ENCODE peak calls at places on chromosomes 1 and 21, in seven cellular contexts. Z, L, P, G, A, X and E are unnamed samples.

GRCh38 chr1:235025422-235025984 is 103.1 kb downstream of the TOMM20 start:
- DNase-seq in Z (no peak), L (no peak), P (no peak), G (no peak), A (no peak), X (no peak), E (no peak)

GRCh38 chr21:35509004-35509704 is 460.1 kb upstream of the RUNX1 start:
- DNase-seq in Z (no peak), L (no peak), P (peak; percentile 11), G (peak; percentile 16), A (no peak), X (no peak), E (no peak)

GRCh38 chr1:3685906-3686305 is 33.6 kb downstream of the TP73 start:
- DNase-seq in Z (no peak), L (no peak), P (no peak), G (no peak), A (no peak), X (no peak), E (no peak)

GRCh38 chr1:24986372-24986979 is 56.4 kb upstream of the RUNX3 start:
- DNase-seq in Z (no peak), L (no peak), P (no peak), G (no peak), A (no peak), X (peak; percentile 5), E (no peak)

GRCh38 chr1:25692560-25692959 is 76.0 kb downstream of the MAN1C1 start:
- DNase-seq in Z (no peak), L (no peak), P (no peak), G (no peak), A (no peak), X (no peak), E (no peak)

GRCh38 chr1:24325587-24326449 is 6.7 kb downstream of the GRHL3 start:
- DNase-seq in Z (no peak), L (no peak), P (no peak), G (no peak), A (no peak), X (no peak), E (no peak)

GRCh38 chr1:147902183-147902845 is at the start of gene GJA8:
- DNase-seq in Z (no peak), L (no peak), P (no peak), G (no peak), A (no peak), X (no peak), E (no peak)

GRCh38 chr1:15803380-15803779 is 4.1 kb downstream of the UQCRHL start:
- DNase-seq in Z (peak; percentile 27), L (no peak), P (peak; percentile 41), G (no peak), A (peak; percentile 53), X (no peak), E (no peak)

GRCh38 chr1:162150112-162150511 is 80.6 kb downstream of the NOS1AP start:
- DNase-seq in Z (no peak), L (no peak), P (no peak), G (no peak), A (no peak), X (no peak), E (no peak)

GRCh38 chr1:219324629-219325367 is 151.1 kb downstream of the LYPLAL1 start:
- DNase-seq in Z (no peak), L (no peak), P (peak; percentile 87), G (no peak), A (peak; percentile 94), X (no peak), E (no peak)

GRCh38 chr1:225462714-225463574 is 35.1 kb upstream of the LBR start:
- DNase-seq in Z (no peak), L (no peak), P (no peak), G (no peak), A (no peak), X (no peak), E (no peak)

GRCh38 chr1:98034505-98034904 is 113.7 kb upstream of the DPYD start:
- DNase-seq in Z (no peak), L (no peak), P (peak; percentile 58), G (no peak), A (no peak), X (no peak), E (no peak)

GRCh38 chr1:34113887-34114286 is 51.1 kb downstream of the CSMD2 start:
- DNase-seq in Z (peak; percentile 12), L (no peak), P (peak; percentile 1), G (no peak), A (no peak), X (no peak), E (no peak)

GRCh38 chr1:247111636-247112478 is 7.7 kb upstream of the ZNF669 start:
- DNase-seq in Z (peak; percentile 20), L (peak; percentile 77), P (peak; percentile 67), G (peak; percentile 70), A (peak; percentile 66), X (peak; percentile 82), E (no peak)

GRCh38 chr1:247111259-247111635 is 7.1 kb upstream of the ZNF669 start:
- DNase-seq in Z (peak; percentile 8), L (no peak), P (no peak), G (no peak), A (no peak), X (peak; percentile 61), E (no peak)

GRCh38 chr1:247113094-247113497 is 8.9 kb upstream of the ZNF669 start:
- DNase-seq in Z (no peak), L (no peak), P (no peak), G (no peak), A (no peak), X (peak; percentile 82), E (no peak)

GRCh38 chr1:247113733-247114271 is 9.6 kb upstream of the ZNF669 start:
- DNase-seq in Z (no peak), L (no peak), P (no peak), G (no peak), A (no peak), X (peak; percentile 56), E (no peak)

DNA sequence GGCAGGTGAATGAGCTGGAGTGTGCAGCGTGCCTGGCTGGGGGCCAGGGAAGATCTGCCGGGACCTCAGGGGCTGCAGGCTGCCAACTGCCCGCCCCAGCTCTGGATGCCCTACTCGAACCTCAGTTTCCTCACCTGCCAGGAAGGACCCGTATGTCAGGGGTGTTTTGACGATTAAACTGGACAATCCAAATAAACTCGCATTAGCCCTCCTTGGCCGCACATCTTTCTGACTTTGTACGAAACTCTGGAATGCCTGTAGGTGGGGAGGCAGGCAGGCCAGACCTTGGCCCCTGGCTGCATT is 8.3 kb upstream of the ZNF669 start:
- DNase-seq in Z (no peak), L (no peak), P (no peak), G (no peak), A (no peak), X (no peak), E (no peak)
- H3K9me3 ChIP-seq in Z (no peaks in the 10 kb centered on the region), L (no peaks in the 10 kb centered on the region), P (no peaks in the 10 kb centered on the region), G (no peaks in the 10 kb centered on the region), A (no peaks in the 10 kb centered on the region), X (no peaks in the 10 kb centered on the region), E (no peaks in the 10 kb centered on the region)

DNA sequence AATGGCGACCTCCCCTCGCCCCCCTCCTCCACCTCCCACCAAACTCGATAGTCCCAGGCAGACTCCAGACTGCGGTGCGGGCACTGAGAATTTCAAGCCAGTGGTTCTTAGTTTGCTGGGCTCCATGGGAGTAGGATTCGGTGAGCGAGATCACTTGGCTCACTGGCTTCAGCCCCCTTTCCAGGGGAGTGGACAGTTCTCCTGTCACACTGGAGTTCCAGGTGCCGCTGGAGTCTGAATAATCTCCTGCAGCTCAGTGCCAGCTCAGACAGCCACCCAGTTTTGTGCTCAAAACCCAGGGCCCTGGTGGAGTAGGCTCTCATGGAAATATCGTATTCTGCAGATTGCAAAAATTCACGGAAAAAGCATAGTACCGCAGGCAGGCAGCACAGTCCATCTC is 7.6 kb downstream of the OR2M7 start:
- DNase-seq in Z (no peak), L (no peak), P (no peak), G (no peak), A (no peak), X (no peak), E (no peak)
- H3K9me3 ChIP-seq in Z (no peaks in the 10 kb centered on the region), L (peaks cover 29% of the 10 kb centered on the region), P (no peaks in the 10 kb centered on the region), G (no peaks in the 10 kb centered on the region), A (no peaks in the 10 kb centered on the region), X (no peaks in the 10 kb centered on the region), E (no peaks in the 10 kb centered on the region)

GRCh38 chr1:160608057-160608456 is 28.8 kb upstream of the CD84 start:
- DNase-seq in Z (no peak), L (no peak), P (no peak), G (no peak), A (no peak), X (no peak), E (no peak)

GRCh38 chr1:160605205-160605604 is 25.9 kb upstream of the CD84 start:
- DNase-seq in Z (no peak), L (no peak), P (no peak), G (no peak), A (no peak), X (no peak), E (peak; percentile 9)

GRCh38 chr1:160607051-160608032 is 28.0 kb upstream of the CD84 start:
- DNase-seq in Z (peak; percentile 89), L (no peak), P (peak; percentile 88), G (peak; percentile 38), A (peak; percentile 67), X (no peak), E (peak; percentile 31)

GRCh38 chr1:160606611-160607010 is 27.3 kb upstream of the CD84 start:
- DNase-seq in Z (no peak), L (no peak), P (no peak), G (no peak), A (no peak), X (no peak), E (no peak)

DNA sequence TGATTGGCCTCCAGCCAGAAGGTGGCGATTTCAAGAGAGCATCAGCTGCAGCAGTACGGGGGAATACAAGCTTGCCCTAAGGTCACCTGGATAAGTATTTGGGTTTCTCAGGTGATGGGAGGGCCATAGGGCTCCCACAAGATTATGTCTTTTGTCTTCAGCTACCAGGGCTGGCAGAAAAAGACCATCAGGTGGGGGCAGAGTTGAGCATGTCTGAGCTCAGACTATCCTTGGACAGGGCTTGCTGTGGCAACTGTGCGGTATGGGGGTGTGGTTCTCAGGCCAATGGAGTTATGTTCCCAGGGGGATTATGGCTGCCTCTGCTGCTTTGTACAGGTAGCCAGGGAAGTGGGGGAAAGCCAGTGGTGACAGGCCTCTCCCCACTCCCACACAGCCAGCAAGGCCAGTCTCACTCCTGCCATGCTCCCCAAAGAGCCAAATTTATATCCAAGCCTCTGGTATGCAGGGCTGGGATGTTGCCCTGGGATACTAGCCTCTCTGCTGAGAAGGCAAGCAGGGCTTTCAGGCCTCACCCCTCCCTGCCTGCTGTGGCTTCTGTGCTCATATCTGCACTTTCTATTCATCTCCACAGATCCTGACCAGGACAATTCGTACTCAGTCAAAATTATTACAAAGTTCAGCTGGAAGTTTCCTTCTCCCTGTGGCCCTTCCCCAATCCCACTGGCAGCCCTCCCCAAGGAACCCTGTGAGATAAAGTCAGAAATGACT is 26.7 kb upstream of the CD84 start:
- DNase-seq in Z (no peak), L (no peak), P (no peak), G (no peak), A (no peak), X (no peak), E (no peak)
- H3K9me3 ChIP-seq in Z (no peaks in the 10 kb centered on the region), L (peaks cover 11% of the 10 kb centered on the region), P (no peaks in the 10 kb centered on the region), G (no peaks in the 10 kb centered on the region), A (no peaks in the 10 kb centered on the region), X (no peaks in the 10 kb centered on the region), E (no peaks in the 10 kb centered on the region)

GRCh38 chr1:174322202-174322862 is 125.4 kb upstream of the GPR52 start:
- DNase-seq in Z (peak; percentile 6), L (no peak), P (no peak), G (no peak), A (no peak), X (no peak), E (no peak)

GRCh38 chr1:174326278-174326677 is 121.5 kb upstream of the GPR52 start:
- DNase-seq in Z (no peak), L (no peak), P (no peak), G (no peak), A (no peak), X (no peak), E (no peak)

GRCh38 chr1:174324939-174325338 is 122.8 kb upstream of the GPR52 start:
- DNase-seq in Z (no peak), L (no peak), P (no peak), G (no peak), A (no peak), X (no peak), E (no peak)

GRCh38 chr1:174324493-174324892 is 123.3 kb upstream of the GPR52 start:
- DNase-seq in Z (no peak), L (no peak), P (no peak), G (no peak), A (no peak), X (no peak), E (no peak)
- H3K9me3 ChIP-seq in Z (no peaks in the 10 kb centered on the region), L (peaks cover 56% of the 10 kb centered on the region), P (peaks cover 3% of the 10 kb centered on the region), G (no peaks in the 10 kb centered on the region), A (no peaks in the 10 kb centered on the region), X (no peaks in the 10 kb centered on the region), E (peaks cover 24% of the 10 kb centered on the region)